ENCODE peak calls at places on chromosomes 12 and 14, in five cellular contexts. W is MCF 10A; J is AG08395; F is stimulated activated CD4-positive, alpha-beta T cell treated with anti-CD3 and anti-CD28 coated beads, Interleukin-1b, Interleukin-23, amount 100 ng/mL, for 24 hours; X is HFF-Myc. Y is an unnamed sample.

GRCh38 chr12:53418221-53418620 is 5.4 kb upstream of the AMHR2 start:
- DNase-seq in J (no peak), F (no peak), W (no peak), X (no peak), Y (no peak)

GRCh38 chr12:5882511-5883185 is 62.4 kb downstream of the ANO2 start:
- DNase-seq in J (no peak), X (no peak), W (no peak), F (no peak), Y (no peak)

GRCh38 chr12:15910864-15911696 is at the start of gene DERA:
- DNase-seq in W (peak), F (peak), J (peak), X (no peak), Y (peak)

GRCh38 chr12:32159925-32160324 is 53.3 kb downstream of the BICD1 start:
- DNase-seq in J (no peak), F (no peak), X (no peak), W (no peak), Y (no peak)

GRCh38 chr12:132946507-132946820 is 9.6 kb downstream of the ZNF605 start:
- DNase-seq in F (no peak), J (no peak), W (no peak), X (no peak), Y (no peak)

GRCh38 chr12:62297321-62297720 is 37.1 kb downstream of the USP15 start:
- DNase-seq in F (no peak), W (no peak), X (no peak), J (no peak), Y (no peak)

GRCh38 chr14:63663428-63664142 is 21.9 kb upstream of the WDR89 start:
- DNase-seq in J (no peak), X (no peak), W (no peak), F (no peak), Y (no peak)

GRCh38 chr12:46677749-46678148 is 148.0 kb downstream of the SLC38A4 start:
- DNase-seq in W (peak), F (no peak), X (no peak), J (no peak), Y (no peak)

GRCh38 chr14:68306265-68306933 is 486.5 kb downstream of the ZFP36L1 start:
- DNase-seq in F (no peak), J (no peak), W (no peak), X (no peak), Y (no peak)

GRCh38 chr12:51631591-51631990 is 40.6 kb downstream of the SCN8A start:
- DNase-seq in X (peak), W (peak), J (peak), F (no peak), Y (peak)

GRCh38 chr12:129657179-129657578 is 246.6 kb downstream of the TMEM132D start:
- DNase-seq in X (no peak), W (no peak), F (no peak), J (no peak), Y (no peak)

GRCh38 chr12:92735131-92735721 is 32.4 kb downstream of the PLEKHG7 start:
- DNase-seq in W (peak), X (peak), F (no peak), J (peak), Y (no peak)

GRCh38 chr12:6069452-6070093 is 54.9 kb downstream of the VWF start:
- DNase-seq in X (peak), F (no peak), W (peak), J (peak), Y (no peak)

GRCh38 chr14:103488960-103489359 is 33.7 kb downstream of the CKB start:
- DNase-seq in W (no peak), F (no peak), J (peak), X (no peak), Y (no peak)

GRCh38 chr12:11729008-11729407 is 79.5 kb downstream of the ETV6 start:
- DNase-seq in X (no peak), W (peak), J (no peak), F (no peak), Y (no peak)

GRCh38 chr14:76863724-76864407 is 37.7 kb downstream of the LRRC74A start:
- DNase-seq in W (no peak), X (no peak), J (no peak), F (no peak), Y (no peak)

GRCh38 chr12:49304161-49304560 is 9.2 kb downstream of the PRPH start:
- DNase-seq in X (peak), F (no peak), W (no peak), J (peak), Y (no peak)

GRCh38 chr12:124980098-124980892 is 8.6 kb downstream of the DHX37 start:
- DNase-seq in J (no peak), X (no peak), W (no peak), F (no peak), Y (no peak)

GRCh38 chr12:83471341-83471740 is 784.6 kb downstream of the TMTC2 start:
- DNase-seq in X (no peak), F (no peak), J (no peak), W (no peak), Y (no peak)

GRCh38 chr12:51886021-51886710 is 1.7 kb upstream of the ANKRD33 start:
- DNase-seq in J (peak), W (peak), X (peak), F (no peak), Y (peak)

GRCh38 chr14:102731871-102732800 is 45.1 kb upstream of the TRAF3 start:
- DNase-seq in W (no peak), J (no peak), F (no peak), X (no peak), Y (no peak)

GRCh38 chr12:89236748-89237428 is 115.4 kb downstream of the DUSP6 start:
- DNase-seq in F (no peak), J (no peak), W (no peak), X (no peak), Y (no peak)

Y was measured in HS-27A.